ENCODE peak calls at places on chromosomes 5 and 9, in seven cellular contexts. K is transverse colon, B is OCI-LY7, U is testis, L is mesendoderm, T is neural progenitor cell, R is PC-3. H is an unnamed sample.

GRCh38 chr9:75001719-75002421 is 26.2 kb downstream of the CARNMT1 start:
- DNase-seq in L (peak; percentile 83), K (no peak), B (peak; percentile 84), U (no peak), R (peak; percentile 76), T (peak; percentile 82), H (peak; percentile 95)

GRCh38 chr5:74851684-74852353 is 14.4 kb downstream of the FAM169A start:
- DNase-seq in K (no peak), T (no peak), B (no peak), U (no peak), R (peak; percentile 26), L (no peak), H (peak; percentile 55)

GRCh38 chr9:90124961-90125360 is 517.7 kb downstream of the DIRAS2 start:
- DNase-seq in B (no peak), R (no peak), T (no peak), K (no peak), U (no peak), L (peak; percentile 21), H (no peak)

GRCh38 chr9:128276574-128277270 is 646 bp downstream of the SWI5 start:
- DNase-seq in R (no peak), K (no peak), T (peak; percentile 61), U (peak; percentile 38), L (peak; percentile 86), B (peak; percentile 21), H (peak; percentile 14)

GRCh38 chr9:101034222-101034621 is 5.7 kb downstream of the PLPPR1 start:
- DNase-seq in T (no peak), B (no peak), R (no peak), K (no peak), U (no peak), L (no peak), H (no peak)

GRCh38 chr9:134056483-134057310 is 11.1 kb downstream of the BRD3 start:
- DNase-seq in R (no peak), L (no peak), T (peak; percentile 1), K (peak; percentile 12), U (no peak), B (no peak), H (no peak)

GRCh38 chr5:92504346-92504745 is 1076.7 kb downstream of the NR2F1-AS1 start:
- DNase-seq in L (peak; percentile 50), U (no peak), R (peak; percentile 27), B (no peak), K (no peak), T (no peak), H (no peak)

GRCh38 chr5:113005454-113005853 is 28.9 kb downstream of the DCP2 start:
- DNase-seq in T (no peak), B (no peak), U (no peak), R (peak; percentile 84), L (no peak), K (no peak), H (peak; percentile 36)

GRCh38 chr5:52842111-52842510 is 54.4 kb downstream of the ITGA1 start:
- DNase-seq in B (no peak), L (no peak), R (no peak), K (no peak), U (no peak), T (no peak), H (no peak)

GRCh38 chr9:20811872-20812271 is 127.8 kb downstream of the FOCAD start:
- DNase-seq in B (no peak), L (no peak), R (peak; percentile 31), T (no peak), U (no peak), K (no peak), H (no peak)

GRCh38 chr9:134775552-134775951 is 105.1 kb upstream of the FCN2 start:
- DNase-seq in R (peak; percentile 5), U (no peak), B (no peak), L (no peak), T (no peak), K (no peak), H (peak; percentile 32)

GRCh38 chr9:6590772-6591384 is 54.7 kb downstream of the GLDC start:
- DNase-seq in L (peak; percentile 82), K (no peak), U (no peak), B (no peak), R (no peak), T (no peak), H (no peak)

GRCh38 chr5:132414634-132415377 is 45.3 kb downstream of the SLC22A5 start:
- DNase-seq in K (no peak), R (peak; percentile 88), T (no peak), B (no peak), U (no peak), L (no peak), H (peak; percentile 72)

GRCh38 chr9:132880311-132880661 is 1.6 kb downstream of the SPACA9 start:
- DNase-seq in R (no peak), B (no peak), L (no peak), K (no peak), T (peak; percentile 25), U (no peak), H (no peak)

GRCh38 chr9:132881826-132882225 is 3.1 kb downstream of the SPACA9 start:
- DNase-seq in B (no peak), L (no peak), T (no peak), U (no peak), R (no peak), K (no peak), H (no peak)

GRCh38 chr9:132877818-132878694 is at the start of gene AK8:
- DNase-seq in L (peak; percentile 79), K (peak; percentile 74), B (peak; percentile 79), T (peak; percentile 94), U (peak; percentile 78), R (peak; percentile 72), H (peak; percentile 82)

GRCh38 chr9:132878695-132879064 is at the start of gene SPACA9:
- DNase-seq in U (peak; percentile 76), T (peak; percentile 79), B (peak; percentile 13), R (peak; percentile 40), K (peak; percentile 72), L (peak; percentile 58), H (peak; percentile 53)

DNA sequence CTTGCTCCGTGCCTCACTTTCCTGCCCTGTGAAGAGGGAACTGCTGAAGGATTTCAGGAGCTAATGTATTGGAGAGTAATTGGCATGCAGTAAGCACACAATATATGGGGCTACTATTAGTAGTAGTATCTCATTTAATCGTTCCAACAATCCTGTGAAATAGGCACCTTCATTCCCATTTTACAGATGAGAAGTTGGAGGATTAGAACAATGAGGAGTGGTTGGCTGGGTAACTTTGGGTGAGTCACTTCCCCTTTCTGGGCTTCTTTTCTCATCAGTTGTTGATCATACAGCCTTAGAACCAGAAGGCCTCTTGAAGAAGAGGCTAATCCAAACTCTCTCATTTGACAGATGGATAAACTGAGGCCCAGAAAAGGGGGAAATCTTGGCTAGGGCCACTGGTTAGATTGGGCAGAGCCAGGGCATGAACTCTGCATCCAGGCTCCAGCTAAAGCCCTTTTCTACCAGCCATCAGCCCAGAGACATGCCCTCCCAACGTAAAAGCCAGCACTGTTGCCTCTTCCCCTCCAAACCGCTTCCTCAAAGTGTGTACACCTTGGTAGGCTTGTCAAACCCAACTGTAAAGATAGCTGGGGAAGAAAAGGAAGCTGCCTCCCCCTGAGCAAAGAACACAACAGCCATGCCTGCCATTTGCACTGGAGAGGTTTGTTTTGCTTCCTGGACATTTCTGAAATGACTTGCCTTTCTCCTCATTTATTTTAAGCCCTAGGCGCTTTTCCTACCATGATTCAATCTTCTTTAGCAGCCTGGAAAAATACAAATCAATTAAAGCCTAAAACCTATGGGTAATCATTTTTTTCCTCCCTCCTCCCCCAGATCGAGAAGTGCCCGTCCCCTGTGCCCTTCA is 979 bp downstream of the SPACA9 start:
- DNase-seq in U (no peak), R (no peak), K (no peak), L (no peak), T (no peak), B (no peak), H (peak; percentile 13)
- H3K4me3 ChIP-seq in U (peak overlapping the region; percentile 91), R (no peak overlapping the region), K (no peak overlapping the region), L (no peak overlapping the region), T (peak overlapping the region; percentile 85), B (no peak overlapping the region), H (no peak overlapping the region)

GRCh38 chr5:141649056-141649688 is 2.0 kb downstream of the FCHSD1 start:
- DNase-seq in K (no peak), T (no peak), R (no peak), U (no peak), B (no peak), L (no peak), H (no peak)

GRCh38 chr5:141654298-141654697 is 3.1 kb upstream of the FCHSD1 start:
- DNase-seq in R (peak; percentile 52), L (no peak), K (no peak), B (no peak), U (no peak), T (no peak), H (peak; percentile 75)

GRCh38 chr5:141649972-141650371 is 1.2 kb downstream of the FCHSD1 start:
- DNase-seq in T (no peak), R (no peak), K (no peak), L (no peak), B (no peak), U (no peak), H (no peak)

GRCh38 chr5:141650851-141651727 is at the start of gene FCHSD1:
- DNase-seq in K (peak; percentile 94), U (peak; percentile 90), R (peak; percentile 70), T (peak; percentile 92), B (peak; percentile 87), L (peak; percentile 89), H (peak; percentile 81)

DNA sequence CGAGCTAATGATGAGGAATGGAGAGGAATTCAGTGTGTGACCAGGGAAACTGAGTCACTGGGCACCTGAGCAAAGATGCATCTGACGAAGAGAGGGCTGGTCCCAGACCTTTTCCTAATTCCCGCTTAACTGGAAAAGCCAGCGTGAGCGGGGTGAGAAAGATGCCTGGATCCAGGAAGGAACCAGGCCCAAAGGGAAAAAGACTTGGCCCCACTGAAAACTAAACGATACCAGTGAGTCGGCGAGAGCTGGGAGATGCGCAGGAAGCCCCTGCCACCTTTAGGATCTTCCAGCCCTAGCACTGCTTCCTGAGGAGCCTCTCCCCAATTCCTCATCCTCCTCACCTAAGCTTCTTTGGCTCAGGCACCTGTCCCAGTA is 499 bp upstream of the FCHSD1 start:
- DNase-seq in U (no peak), B (no peak), R (peak; percentile 9), L (no peak), T (no peak), K (no peak), H (no peak)
- H3K4me3 ChIP-seq in U (peak overlapping the region; percentile 44), B (peak overlapping the region; percentile 73), R (peak overlapping the region; percentile 72), L (no peak overlapping the region), T (peak overlapping the region; percentile 69), K (peak overlapping the region; percentile 50), H (peak overlapping the region; percentile 75)

DNA sequence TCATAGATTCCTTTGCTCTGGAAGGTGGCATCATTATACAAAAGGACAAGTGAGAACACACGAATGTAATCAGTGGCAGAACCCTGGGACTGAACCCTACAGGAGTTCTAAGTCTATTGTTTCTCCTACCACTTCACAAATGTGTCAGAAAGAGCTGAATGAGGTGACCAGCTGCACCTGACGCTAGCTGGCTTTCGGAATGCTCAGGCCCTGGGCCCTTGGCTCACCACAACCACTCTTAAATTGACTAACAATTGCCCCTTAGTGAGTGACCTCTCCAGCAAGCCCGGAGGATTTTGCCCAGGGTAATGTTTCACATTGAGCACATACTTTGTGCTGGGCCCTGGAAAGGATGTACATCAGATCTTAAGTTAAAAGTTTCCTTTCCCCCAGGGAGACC is 41.2 kb upstream of the ABCA1 start:
- DNase-seq in B (no peak), K (no peak), R (no peak), T (peak; percentile 53), U (no peak), L (no peak), H (no peak)
- H3K4me3 ChIP-seq in B (no peak overlapping the region), K (no peak overlapping the region), R (no peak overlapping the region), T (peak overlapping the region; percentile 84), U (no peak overlapping the region), L (no peak overlapping the region), H (no peak overlapping the region)

GRCh38 chr9:27359763-27360162 is 62.8 kb upstream of the EQTN start:
- DNase-seq in K (no peak), B (no peak), R (no peak), T (no peak), L (no peak), U (no peak), H (no peak)
- H3K4me3 ChIP-seq in K (no peak overlapping the region), B (no peak overlapping the region), R (no peak overlapping the region), T (no peak overlapping the region), L (no peak overlapping the region), U (no peak overlapping the region), H (no peak overlapping the region)